ENCODE peak calls at places on chromosomes 6 and 20, in six cellular contexts. One of them, this sample, is unnamed. For H3K4me1 and H3K36me3, the result is how much of the 10 kb centered on the place peaks cover.

GRCh38 chr6:56483929-56484328 is 158.8 kb downstream of the DST start:
- DNase-seq in HCT116: no peak
- DNase-seq in A673: no peak
- DNase-seq in sigmoid colon: no peak
- DNase-seq in MM.1S: no peak
- DNase-seq in hepatocyte: no peak
- DNase-seq in this sample: no peak

GRCh38 chr6:159013229-159013628 is 13.2 kb upstream of the RSPH3 start:
- DNase-seq in HCT116: no peak
- DNase-seq in A673: no peak
- DNase-seq in sigmoid colon: no peak
- DNase-seq in MM.1S: no peak
- DNase-seq in hepatocyte: no peak
- DNase-seq in this sample: no peak

GRCh38 chr6:119197271-119197670 is 118.8 kb upstream of the FAM184A start:
- DNase-seq in HCT116: no peak
- DNase-seq in A673: no peak
- DNase-seq in sigmoid colon: no peak
- DNase-seq in MM.1S: no peak
- DNase-seq in hepatocyte: no peak
- DNase-seq in this sample: no peak

GRCh38 chr6:106520711-106521367 is 108.5 kb downstream of the RTN4IP1 start:
- DNase-seq in HCT116: no peak
- DNase-seq in A673: no peak
- DNase-seq in sigmoid colon: no peak
- DNase-seq in MM.1S: no peak
- DNase-seq in hepatocyte: no peak
- DNase-seq in this sample: no peak

GRCh38 chr6:17179246-17180073 is 77.6 kb downstream of the STMND1 start:
- DNase-seq in HCT116: no peak
- DNase-seq in A673: no peak
- DNase-seq in sigmoid colon: no peak
- DNase-seq in MM.1S: no peak
- DNase-seq in hepatocyte: no peak
- DNase-seq in this sample: no peak

GRCh38 chr20:62501801-62502495 is 26.2 kb upstream of the GATA5 start:
- DNase-seq in HCT116: no peak
- DNase-seq in A673: peak
- DNase-seq in sigmoid colon: no peak
- DNase-seq in MM.1S: no peak
- DNase-seq in hepatocyte: peak
- DNase-seq in this sample: no peak

GRCh38 chr6:106973841-106974336 is 640 bp downstream of the CD24 start:
- DNase-seq in HCT116: no peak
- DNase-seq in A673: no peak
- DNase-seq in sigmoid colon: no peak
- DNase-seq in MM.1S: no peak
- DNase-seq in hepatocyte: peak
- DNase-seq in this sample: peak

GRCh38 chr6:37244430-37245310 is 12.9 kb upstream of the TBC1D22B start:
- DNase-seq in HCT116: no peak
- DNase-seq in A673: no peak
- DNase-seq in sigmoid colon: peak
- DNase-seq in MM.1S: no peak
- DNase-seq in hepatocyte: peak
- DNase-seq in this sample: peak

GRCh38 chr6:158043008-158043407 is 61.3 kb downstream of the SYNJ2 start:
- DNase-seq in HCT116: no peak
- DNase-seq in A673: no peak
- DNase-seq in sigmoid colon: peak
- DNase-seq in MM.1S: no peak
- DNase-seq in hepatocyte: no peak
- DNase-seq in this sample: no peak

GRCh38 chr6:108252055-108252454 is 8.8 kb downstream of the SNX3 start:
- DNase-seq in HCT116: no peak
- DNase-seq in A673: no peak
- DNase-seq in sigmoid colon: no peak
- DNase-seq in MM.1S: no peak
- DNase-seq in hepatocyte: no peak
- DNase-seq in this sample: no peak

GRCh38 chr6:166627875-166628849 is 1.1 kb upstream of the RPS6KA2 start:
- DNase-seq in HCT116: no peak
- DNase-seq in A673: peak
- DNase-seq in sigmoid colon: peak
- DNase-seq in MM.1S: peak
- DNase-seq in hepatocyte: peak
- DNase-seq in this sample: peak

GRCh38 chr20:17327185-17327780 is 100.4 kb downstream of the PCSK2 start:
- DNase-seq in HCT116: no peak
- DNase-seq in A673: no peak
- DNase-seq in sigmoid colon: no peak
- DNase-seq in MM.1S: no peak
- DNase-seq in hepatocyte: no peak
- DNase-seq in this sample: peak

GRCh38 chr6:157609117-157609516 is 213.9 kb upstream of the SNX9 start:
- DNase-seq in HCT116: no peak
- DNase-seq in A673: no peak
- DNase-seq in sigmoid colon: no peak
- DNase-seq in MM.1S: no peak
- DNase-seq in hepatocyte: no peak
- DNase-seq in this sample: no peak

GRCh38 chr6:25315194-25315593 is 36.0 kb downstream of the CARMIL1 start:
- DNase-seq in HCT116: no peak
- DNase-seq in A673: peak
- DNase-seq in sigmoid colon: no peak
- DNase-seq in MM.1S: peak
- DNase-seq in hepatocyte: no peak
- DNase-seq in this sample: no peak

GRCh38 chr20:42530855-42531674 is 658.6 kb downstream of the PTPRT start:
- DNase-seq in HCT116: no peak
- DNase-seq in A673: peak
- DNase-seq in sigmoid colon: no peak
- DNase-seq in MM.1S: peak
- DNase-seq in hepatocyte: peak
- DNase-seq in this sample: no peak

GRCh38 chr6:144036064-144036873 is 28.2 kb upstream of the PLAGL1 start:
- DNase-seq in HCT116: no peak
- DNase-seq in A673: peak
- DNase-seq in sigmoid colon: no peak
- DNase-seq in MM.1S: no peak
- DNase-seq in hepatocyte: peak
- DNase-seq in this sample: peak

GRCh38 chr20:22954661-22955060 is 80.5 kb upstream of the SSTR4 start:
- DNase-seq in HCT116: no peak
- DNase-seq in A673: no peak
- DNase-seq in sigmoid colon: no peak
- DNase-seq in MM.1S: no peak
- DNase-seq in hepatocyte: no peak
- DNase-seq in this sample: no peak
- H3K4me1 ChIP-seq in HCT116: under half
- H3K4me1 ChIP-seq in A673: under half
- H3K4me1 ChIP-seq in sigmoid colon: under half
- H3K4me1 ChIP-seq in MM.1S: under half
- H3K4me1 ChIP-seq in hepatocyte: under half
- H3K4me1 ChIP-seq in this sample: under half

GRCh38 chr20:31749223-31749622 is 10.1 kb downstream of the TPX2 start:
- DNase-seq in HCT116: no peak
- DNase-seq in A673: no peak
- DNase-seq in sigmoid colon: no peak
- DNase-seq in MM.1S: no peak
- DNase-seq in hepatocyte: no peak
- DNase-seq in this sample: no peak

GRCh38 chr20:31746068-31746878 is 7.2 kb downstream of the TPX2 start:
- DNase-seq in HCT116: no peak
- DNase-seq in A673: no peak
- DNase-seq in sigmoid colon: no peak
- DNase-seq in MM.1S: no peak
- DNase-seq in hepatocyte: no peak
- DNase-seq in this sample: no peak

GRCh38 chr20:31751126-31751525 is 12.0 kb downstream of the TPX2 start:
- DNase-seq in HCT116: no peak
- DNase-seq in A673: no peak
- DNase-seq in sigmoid colon: no peak
- DNase-seq in MM.1S: no peak
- DNase-seq in hepatocyte: no peak
- DNase-seq in this sample: no peak

DNA sequence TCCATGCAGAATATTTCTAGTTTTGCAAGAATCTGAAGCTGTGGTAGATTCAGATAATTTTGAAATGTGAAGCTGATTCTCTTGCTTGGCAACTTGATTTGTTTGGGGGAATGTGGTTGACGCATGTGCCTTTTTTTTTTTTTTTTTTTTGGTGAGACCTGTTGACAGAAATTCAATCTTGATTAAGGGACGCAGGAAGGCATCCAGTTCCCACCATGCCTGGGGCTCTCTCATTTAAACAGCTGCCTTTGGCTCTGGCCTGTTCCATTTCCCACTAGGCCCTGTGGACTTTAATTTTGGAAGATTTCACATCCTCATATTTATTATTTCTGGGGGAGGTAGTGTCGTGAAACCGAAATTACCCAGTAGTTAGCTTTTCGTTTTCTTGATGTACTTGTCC is 8.6 kb downstream of the TPX2 start:
- DNase-seq in HCT116: no peak
- DNase-seq in A673: no peak
- DNase-seq in sigmoid colon: no peak
- DNase-seq in MM.1S: no peak
- DNase-seq in hepatocyte: no peak
- DNase-seq in this sample: no peak
- H3K36me3 ChIP-seq in HCT116: half or more
- H3K36me3 ChIP-seq in A673: half or more
- H3K36me3 ChIP-seq in sigmoid colon: under half
- H3K36me3 ChIP-seq in MM.1S: under half
- H3K36me3 ChIP-seq in hepatocyte: under half
- H3K36me3 ChIP-seq in this sample: under half

DNA sequence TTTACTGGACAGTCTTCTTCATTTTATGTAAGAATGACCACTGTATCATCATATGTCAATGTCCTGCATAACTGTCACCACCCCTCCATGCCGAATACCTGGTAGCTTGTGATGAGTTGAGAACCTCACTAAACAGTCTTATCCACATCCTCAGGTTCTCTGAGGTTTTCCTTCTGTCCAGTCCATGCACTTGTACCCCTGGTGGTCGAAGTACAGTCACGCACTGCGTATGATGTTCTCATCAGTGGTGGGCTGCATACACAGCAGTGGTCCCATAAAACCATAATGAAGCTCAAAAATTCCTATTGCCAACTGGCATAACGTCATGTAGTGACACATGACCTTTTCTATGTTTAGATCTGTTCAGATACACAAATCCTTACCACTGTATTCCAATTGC is 31.2 kb upstream of the SDCBP2 start:
- DNase-seq in HCT116: no peak
- DNase-seq in A673: no peak
- DNase-seq in sigmoid colon: no peak
- DNase-seq in MM.1S: no peak
- DNase-seq in hepatocyte: no peak
- DNase-seq in this sample: no peak
- TF ChIP-seq CTCF in HCT116: peak
- TF ChIP-seq CTCF in A673: no peak
- TF ChIP-seq CTCF in sigmoid colon: no peak
- TF ChIP-seq CTCF in MM.1S: peak
- TF ChIP-seq CTCF in hepatocyte: no peak
- TF ChIP-seq CTCF in this sample: no peak

DNA sequence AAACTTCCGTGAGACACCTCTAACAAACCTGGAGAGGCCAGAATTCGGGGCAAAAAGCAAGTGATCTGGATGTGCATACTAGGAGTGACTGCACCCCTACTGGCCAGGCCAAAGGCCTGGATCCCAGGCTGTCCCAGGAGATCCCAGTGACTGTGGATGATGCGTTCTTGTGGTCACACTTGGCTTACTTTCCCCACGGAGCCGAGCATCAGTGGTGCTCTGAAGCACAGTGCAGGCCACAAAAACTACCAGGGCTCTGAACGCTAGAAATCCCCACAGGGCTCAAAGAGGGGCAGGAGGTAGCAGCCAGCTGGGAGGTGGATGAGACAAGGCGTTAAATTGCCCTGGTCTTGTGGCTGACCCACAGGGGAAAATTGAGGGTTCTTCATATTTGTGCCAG is 7.1 kb downstream of the TRIM26 start:
- DNase-seq in HCT116: no peak
- DNase-seq in A673: no peak
- DNase-seq in sigmoid colon: peak
- DNase-seq in MM.1S: no peak
- DNase-seq in hepatocyte: no peak
- DNase-seq in this sample: no peak
- H3K4me1 ChIP-seq in HCT116: under half
- H3K4me1 ChIP-seq in A673: under half
- H3K4me1 ChIP-seq in sigmoid colon: under half
- H3K4me1 ChIP-seq in MM.1S: under half
- H3K4me1 ChIP-seq in hepatocyte: under half
- H3K4me1 ChIP-seq in this sample: under half

DNA sequence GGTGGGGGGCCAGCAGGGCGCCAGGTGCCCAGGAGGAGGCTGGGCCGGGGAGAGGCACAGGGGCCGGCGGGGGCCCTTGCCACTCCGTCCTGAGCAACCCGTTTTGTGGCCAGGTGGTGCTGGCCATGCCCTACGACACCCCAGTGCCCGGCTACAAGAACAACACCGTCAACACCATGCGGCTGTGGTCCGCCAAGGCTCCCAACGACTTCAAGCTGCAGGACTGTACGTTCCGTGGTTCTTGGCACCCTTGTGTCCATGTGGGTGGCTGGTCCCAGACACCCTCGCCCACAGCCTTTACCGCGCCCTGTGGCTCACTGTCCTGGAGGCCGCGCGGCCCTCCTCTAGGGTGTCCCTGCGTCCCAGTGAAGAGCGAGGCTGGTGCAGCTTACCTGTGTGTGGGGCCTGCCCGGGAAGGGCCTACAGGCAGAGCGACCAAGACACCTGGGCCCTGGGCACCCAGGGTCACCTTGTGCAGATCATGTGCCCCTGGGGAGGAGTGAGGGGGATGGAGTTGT is 28.7 kb downstream of the PYGB start:
- DNase-seq in HCT116: no peak
- DNase-seq in A673: no peak
- DNase-seq in sigmoid colon: peak
- DNase-seq in MM.1S: no peak
- DNase-seq in hepatocyte: no peak
- DNase-seq in this sample: peak
- H3K36me3 ChIP-seq in HCT116: under half
- H3K36me3 ChIP-seq in A673: under half
- H3K36me3 ChIP-seq in sigmoid colon: half or more
- H3K36me3 ChIP-seq in MM.1S: under half
- H3K36me3 ChIP-seq in hepatocyte: under half
- H3K36me3 ChIP-seq in this sample: half or more